ENCODE peak calls at places on chromosomes 12 and 14, in six cellular contexts. C, N, M, T, F and G are unnamed samples.

GRCh38 chr12:126588586-126589249 is 1523.5 kb downstream of the AACS start:
- DNase-seq in N (no peak), T (peak; percentile 88), C (peak; percentile 24), M (peak; percentile 88), F (no peak), G (peak; percentile 2)

GRCh38 chr14:94474581-94475031 is 1.4 kb downstream of the SERPINA9 start:
- DNase-seq in C (peak; percentile 25), T (peak; percentile 41), F (no peak), M (peak; percentile 71), N (no peak), G (no peak)

GRCh38 chr12:40634431-40635131 is 57.7 kb upstream of the CNTN1 start:
- DNase-seq in N (no peak), C (no peak), F (no peak), M (no peak), T (no peak), G (no peak)

GRCh38 chr14:91817566-91818325 is 49.6 kb downstream of the TC2N start:
- DNase-seq in M (no peak), N (no peak), T (no peak), C (no peak), F (no peak), G (peak; percentile 18)

GRCh38 chr14:97785495-97785894 is 988.3 kb downstream of the VRK1 start:
- DNase-seq in M (no peak), T (no peak), N (no peak), C (no peak), F (no peak), G (no peak)

GRCh38 chr12:99810718-99811593 is 163.4 kb downstream of the GARIN6 start:
- DNase-seq in C (peak; percentile 49), M (peak; percentile 24), N (peak; percentile 36), T (peak; percentile 29), F (peak; percentile 20), G (no peak)

GRCh38 chr12:109719123-109720022 is 5.7 kb downstream of the FAM222A start:
- DNase-seq in M (no peak), C (no peak), N (no peak), T (no peak), F (no peak), G (no peak)

GRCh38 chr14:99357151-99357550 is 85.2 kb upstream of the BCL11B start:
- DNase-seq in C (no peak), F (no peak), M (no peak), N (no peak), T (no peak), G (no peak)

GRCh38 chr12:104219361-104219892 is 3.8 kb downstream of the TXNRD1 start:
- DNase-seq in C (peak; percentile 98), N (peak; percentile 99), T (peak; percentile 97), M (peak; percentile 90), F (peak; percentile 87), G (no peak)

GRCh38 chr12:64392221-64392620 is 1.7 kb upstream of the C12orf56 start:
- DNase-seq in C (peak; percentile 74), M (peak; percentile 59), N (peak; percentile 74), F (peak; percentile 54), T (peak; percentile 42), G (no peak)

GRCh38 chr12:31813305-31813704 is 84.5 kb upstream of the AMN1 start:
- DNase-seq in M (no peak), C (peak; percentile 5), F (no peak), N (peak; percentile 14), T (no peak), G (no peak)
- TF ChIP-seq CTCF in M (no peak), C (peak; percentile 37), F (peak; percentile 12), N (peak; percentile 31), T (peak; percentile 20), G (peak; percentile 20)

GRCh38 chr12:18462437-18462836 is 201.1 kb downstream of the PIK3C2G start:
- DNase-seq in M (peak; percentile 80), C (peak; percentile 87), F (no peak), T (peak; percentile 83), N (peak; percentile 88), G (no peak)
- H3K4me3 ChIP-seq in M (no peak overlapping the region), C (no peak overlapping the region), F (no peak overlapping the region), T (no peak overlapping the region), N (no peak overlapping the region), G (no peak overlapping the region)

GRCh38 chr14:102827716-102828115 is 50.5 kb downstream of the TRAF3 start:
- DNase-seq in C (no peak), F (no peak), M (peak; percentile 48), T (peak; percentile 61), N (no peak), G (no peak)
- TF ChIP-seq CTCF in C (no peak), F (no peak), M (no peak), T (no peak), N (no peak), G (no peak)

DNA sequence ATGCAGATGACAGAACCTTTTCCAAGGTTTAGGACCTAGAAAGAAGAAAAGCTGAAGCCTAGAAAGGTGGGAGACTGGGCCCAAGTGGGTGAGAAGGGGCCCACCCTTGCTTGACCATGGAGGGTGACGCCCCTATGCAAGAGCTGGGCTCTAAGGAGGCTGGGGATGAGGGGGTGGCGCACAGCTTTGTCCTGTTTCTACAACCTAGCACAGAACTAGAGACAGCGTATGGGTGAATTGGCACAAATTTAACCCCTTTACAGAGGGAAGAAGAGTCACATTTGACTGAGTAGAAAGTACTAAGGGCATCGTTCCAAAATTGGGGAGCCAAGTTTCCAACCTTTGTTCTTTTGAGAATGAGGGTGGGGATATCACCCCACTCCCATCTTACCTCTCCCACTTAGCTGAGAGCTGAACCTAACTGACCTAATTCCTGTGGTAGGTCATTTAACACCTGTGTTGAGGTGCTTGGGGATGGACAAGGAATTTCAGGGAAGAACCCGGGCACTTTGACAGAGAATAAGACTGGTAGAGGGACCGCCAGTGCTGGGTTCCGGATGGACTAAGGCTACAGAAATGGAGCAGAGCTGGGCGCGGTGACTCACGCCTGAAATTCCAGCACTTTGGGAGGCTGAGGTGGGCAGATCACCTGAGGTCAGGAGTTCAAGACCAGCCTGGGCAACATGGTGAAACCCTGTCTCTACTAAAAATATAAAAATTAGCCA is 5.3 kb downstream of the NFKBIA start:
- DNase-seq in M (no peak), T (no peak), C (peak; percentile 41), N (peak; percentile 51), F (no peak), G (no peak)
- H3K4me3 ChIP-seq in M (no peak overlapping the region), T (no peak overlapping the region), C (no peak overlapping the region), N (no peak overlapping the region), F (no peak overlapping the region), G (no peak overlapping the region)

GRCh38 chr14:48536318-48536717 is 860.9 kb upstream of the MDGA2 start:
- DNase-seq in F (no peak), M (no peak), T (no peak), C (no peak), N (no peak), G (no peak)
- TF ChIP-seq CTCF in F (no peak), M (no peak), T (no peak), C (no peak), N (no peak), G (no peak)

GRCh38 chr14:26598672-26599131 is 869 bp upstream of the NOVA1 start:
- DNase-seq in M (no peak), T (no peak), F (no peak), C (no peak), N (peak; percentile 45), G (no peak)
- H3K4me3 ChIP-seq in M (peak overlapping the region; percentile 78), T (peak overlapping the region; percentile 72), F (peak overlapping the region; percentile 60), C (peak overlapping the region; percentile 69), N (peak overlapping the region; percentile 77), G (no peak overlapping the region)

GRCh38 chr14:23066368-23066767 is 9.0 kb upstream of the CDH24 start:
- DNase-seq in F (no peak), M (no peak), C (no peak), T (no peak), N (no peak), G (no peak)
- TF ChIP-seq CTCF in F (no peak), M (no peak), C (no peak), T (no peak), N (no peak), G (no peak)

GRCh38 chr12:53184828-53185227 is 4.1 kb upstream of the CSAD start:
- DNase-seq in T (no peak), M (no peak), C (no peak), F (no peak), N (no peak), G (no peak)
- H3K4me3 ChIP-seq in T (no peak overlapping the region), M (no peak overlapping the region), C (no peak overlapping the region), F (no peak overlapping the region), N (no peak overlapping the region), G (no peak overlapping the region)

DNA sequence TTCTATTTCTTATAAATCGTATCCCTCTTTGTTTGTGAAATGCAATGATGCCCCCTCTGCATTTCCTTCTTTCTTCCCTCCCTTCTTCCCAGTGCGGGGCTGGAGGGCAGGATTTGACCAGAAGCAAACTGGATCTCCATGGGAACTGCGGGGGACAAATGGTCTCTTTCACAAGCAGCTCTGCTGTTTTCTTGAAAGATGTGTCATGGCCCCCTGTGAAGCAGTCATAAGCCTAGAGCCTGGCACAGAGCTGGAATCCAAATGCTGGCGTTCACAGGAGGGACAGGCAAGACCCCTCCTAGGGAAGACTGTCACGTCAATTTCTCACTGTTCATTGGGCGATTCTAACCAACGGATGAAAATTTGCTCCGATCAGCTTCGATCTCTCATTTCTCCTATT is 203.5 kb upstream of the NOS1 start:
- DNase-seq in M (peak; percentile 19), F (no peak), T (no peak), N (no peak), C (no peak), G (no peak)
- TF ChIP-seq CTCF in M (no peak), F (no peak), T (no peak), N (no peak), C (no peak), G (no peak)